ENCODE peak calls at places on chromosomes 1 and 21, in nine cellular contexts. One of them, this sample, is unnamed.

GRCh38 chr21:37915941-37916794 is at the start of gene KCNJ6:
- DNase-seq in IMR-90: peak; percentile 52
- DNase-seq in DND-41: no peak
- DNase-seq in psoas muscle: no peak
- DNase-seq in brain microvascular endothelial cell: peak; percentile 25
- DNase-seq in PC-9: no peak
- DNase-seq in ovary: no peak
- DNase-seq in aorta: peak; percentile 56
- DNase-seq in pancreas: peak; percentile 39
- DNase-seq in this sample: no peak

GRCh38 chr1:238681451-238681850 is 704.9 kb upstream of the CHRM3 start:
- DNase-seq in ovary: no peak
- DNase-seq in IMR-90: peak; percentile 5
- DNase-seq in DND-41: no peak
- DNase-seq in brain microvascular endothelial cell: peak; percentile 64
- DNase-seq in pancreas: no peak
- DNase-seq in aorta: no peak
- DNase-seq in PC-9: no peak
- DNase-seq in psoas muscle: no peak
- DNase-seq in this sample: no peak

GRCh38 chr1:187942986-187943385 is 1114.2 kb downstream of the PLA2G4A start:
- DNase-seq in brain microvascular endothelial cell: no peak
- DNase-seq in pancreas: no peak
- DNase-seq in aorta: no peak
- DNase-seq in ovary: no peak
- DNase-seq in psoas muscle: no peak
- DNase-seq in IMR-90: peak; percentile 29
- DNase-seq in DND-41: no peak
- DNase-seq in PC-9: no peak
- DNase-seq in this sample: no peak

GRCh38 chr1:53348491-53349368 is 20.9 kb upstream of the LRP8 start:
- DNase-seq in PC-9: no peak
- DNase-seq in DND-41: no peak
- DNase-seq in IMR-90: no peak
- DNase-seq in ovary: peak; percentile 10
- DNase-seq in aorta: peak; percentile 17
- DNase-seq in brain microvascular endothelial cell: no peak
- DNase-seq in pancreas: no peak
- DNase-seq in psoas muscle: no peak
- DNase-seq in this sample: no peak

GRCh38 chr1:18535391-18536210 is 54.9 kb downstream of the KLHDC7A start:
- DNase-seq in aorta: no peak
- DNase-seq in brain microvascular endothelial cell: no peak
- DNase-seq in IMR-90: no peak
- DNase-seq in PC-9: no peak
- DNase-seq in DND-41: no peak
- DNase-seq in pancreas: peak; percentile 77
- DNase-seq in psoas muscle: no peak
- DNase-seq in ovary: no peak
- DNase-seq in this sample: no peak

GRCh38 chr1:226638001-226638601 is 89.5 kb downstream of the STUM start:
- DNase-seq in brain microvascular endothelial cell: no peak
- DNase-seq in aorta: peak; percentile 42
- DNase-seq in PC-9: no peak
- DNase-seq in DND-41: no peak
- DNase-seq in psoas muscle: peak; percentile 57
- DNase-seq in IMR-90: no peak
- DNase-seq in pancreas: no peak
- DNase-seq in ovary: peak; percentile 54
- DNase-seq in this sample: no peak

GRCh38 chr1:185338719-185339622 is 21.9 kb upstream of the IVNS1ABP start:
- DNase-seq in pancreas: no peak
- DNase-seq in DND-41: peak; percentile 86
- DNase-seq in IMR-90: no peak
- DNase-seq in brain microvascular endothelial cell: no peak
- DNase-seq in psoas muscle: no peak
- DNase-seq in PC-9: no peak
- DNase-seq in aorta: peak; percentile 71
- DNase-seq in ovary: no peak
- DNase-seq in this sample: peak; percentile 30

GRCh38 chr1:169722784-169723183 is 11.1 kb downstream of the SELE start:
- DNase-seq in DND-41: peak; percentile 43
- DNase-seq in psoas muscle: no peak
- DNase-seq in PC-9: no peak
- DNase-seq in IMR-90: no peak
- DNase-seq in aorta: no peak
- DNase-seq in pancreas: no peak
- DNase-seq in ovary: no peak
- DNase-seq in brain microvascular endothelial cell: no peak
- DNase-seq in this sample: no peak

GRCh38 chr1:54952950-54953718 is 27.3 kb upstream of the TMEM61 start:
- DNase-seq in IMR-90: peak; percentile 42
- DNase-seq in psoas muscle: no peak
- DNase-seq in aorta: no peak
- DNase-seq in brain microvascular endothelial cell: peak; percentile 23
- DNase-seq in ovary: no peak
- DNase-seq in pancreas: no peak
- DNase-seq in DND-41: no peak
- DNase-seq in PC-9: peak; percentile 53
- DNase-seq in this sample: no peak

GRCh38 chr21:38556390-38556789 is 58.1 kb upstream of the ERG start:
- DNase-seq in aorta: no peak
- DNase-seq in PC-9: no peak
- DNase-seq in ovary: no peak
- DNase-seq in DND-41: no peak
- DNase-seq in psoas muscle: no peak
- DNase-seq in IMR-90: no peak
- DNase-seq in brain microvascular endothelial cell: no peak
- DNase-seq in pancreas: no peak
- DNase-seq in this sample: no peak

GRCh38 chr1:205961970-205962820 is 18.9 kb upstream of the SLC26A9 start:
- DNase-seq in pancreas: no peak
- DNase-seq in psoas muscle: peak; percentile 11
- DNase-seq in PC-9: peak; percentile 86
- DNase-seq in aorta: peak; percentile 53
- DNase-seq in ovary: no peak
- DNase-seq in brain microvascular endothelial cell: no peak
- DNase-seq in IMR-90: peak; percentile 7
- DNase-seq in DND-41: no peak
- DNase-seq in this sample: no peak

GRCh38 chr1:54225986-54226559 is 26.1 kb downstream of the MRPL37 start:
- DNase-seq in ovary: no peak
- DNase-seq in DND-41: no peak
- DNase-seq in PC-9: no peak
- DNase-seq in brain microvascular endothelial cell: no peak
- DNase-seq in IMR-90: no peak
- DNase-seq in aorta: no peak
- DNase-seq in psoas muscle: no peak
- DNase-seq in pancreas: no peak
- DNase-seq in this sample: no peak

DNA sequence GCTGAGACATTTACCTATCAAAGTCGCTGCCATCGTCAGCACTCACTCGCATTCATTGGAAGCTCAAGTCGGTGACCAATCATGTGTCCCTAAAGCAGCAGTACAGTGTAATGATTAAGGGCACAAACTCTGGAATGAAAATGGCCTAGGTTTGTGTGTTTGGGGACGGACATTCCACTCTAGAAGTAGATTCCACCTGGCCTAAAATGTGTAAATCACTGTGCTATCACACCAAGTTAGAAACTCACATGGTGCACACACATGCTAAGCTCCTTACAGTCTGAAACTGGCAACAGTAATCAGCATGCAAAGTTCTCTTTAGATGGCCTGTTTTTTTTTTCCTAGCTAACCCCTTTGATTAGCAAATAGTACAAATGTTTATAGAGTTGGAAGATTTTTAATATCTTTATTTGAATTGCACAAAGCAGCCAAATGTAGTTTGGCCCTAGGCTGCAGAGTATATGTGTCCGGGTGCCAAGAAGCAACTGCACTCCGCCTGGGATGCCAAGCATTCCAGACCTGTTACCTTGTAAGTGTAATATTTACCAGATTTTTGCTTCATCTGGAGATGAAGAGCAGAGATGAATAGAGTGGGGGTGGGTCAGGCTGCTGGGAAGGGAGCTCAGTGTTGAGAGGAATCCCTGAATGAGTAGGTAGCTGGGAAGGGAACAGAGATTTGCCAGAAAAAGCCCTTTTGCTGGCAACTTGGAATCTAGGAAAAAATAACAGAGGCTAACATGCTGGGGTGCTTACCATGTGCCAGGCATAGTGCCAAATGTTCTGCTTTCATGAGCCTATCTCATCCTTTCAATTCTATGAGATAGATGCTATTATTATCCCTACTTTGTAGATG is 35.2 kb downstream of the TGFB2 start:
- DNase-seq in pancreas: peak; percentile 57
- DNase-seq in PC-9: peak; percentile 87
- DNase-seq in IMR-90: peak; percentile 78
- DNase-seq in psoas muscle: no peak
- DNase-seq in aorta: no peak
- DNase-seq in brain microvascular endothelial cell: peak; percentile 57
- DNase-seq in ovary: no peak
- DNase-seq in DND-41: no peak
- DNase-seq in this sample: no peak
- H3K27ac ChIP-seq in pancreas: peak overlapping the region; percentile 37
- H3K27ac ChIP-seq in PC-9: peak overlapping the region; percentile 73
- H3K27ac ChIP-seq in IMR-90: peak overlapping the region; percentile 31
- H3K27ac ChIP-seq in psoas muscle: no peak overlapping the region
- H3K27ac ChIP-seq in aorta: no peak overlapping the region
- H3K27ac ChIP-seq in brain microvascular endothelial cell: peak overlapping the region; percentile 41
- H3K27ac ChIP-seq in ovary: no peak overlapping the region
- H3K27ac ChIP-seq in DND-41: no peak overlapping the region
- H3K27ac ChIP-seq in this sample: no peak overlapping the region

GRCh38 chr21:43361127-43361492 is 65.8 kb downstream of the SIK1 start:
- DNase-seq in PC-9: no peak
- DNase-seq in aorta: no peak
- DNase-seq in IMR-90: peak; percentile 63
- DNase-seq in DND-41: peak; percentile 80
- DNase-seq in pancreas: no peak
- DNase-seq in ovary: no peak
- DNase-seq in brain microvascular endothelial cell: peak; percentile 44
- DNase-seq in psoas muscle: peak; percentile 79
- DNase-seq in this sample: no peak
- H3K4me3 ChIP-seq in PC-9: no peak overlapping the region
- H3K4me3 ChIP-seq in aorta: no peak overlapping the region
- H3K4me3 ChIP-seq in IMR-90: no peak overlapping the region
- H3K4me3 ChIP-seq in DND-41: no peak overlapping the region
- H3K4me3 ChIP-seq in pancreas: no peak overlapping the region
- H3K4me3 ChIP-seq in ovary: no peak overlapping the region
- H3K4me3 ChIP-seq in brain microvascular endothelial cell: no peak overlapping the region
- H3K4me3 ChIP-seq in psoas muscle: peak overlapping the region; percentile 57
- H3K4me3 ChIP-seq in this sample: no peak overlapping the region

DNA sequence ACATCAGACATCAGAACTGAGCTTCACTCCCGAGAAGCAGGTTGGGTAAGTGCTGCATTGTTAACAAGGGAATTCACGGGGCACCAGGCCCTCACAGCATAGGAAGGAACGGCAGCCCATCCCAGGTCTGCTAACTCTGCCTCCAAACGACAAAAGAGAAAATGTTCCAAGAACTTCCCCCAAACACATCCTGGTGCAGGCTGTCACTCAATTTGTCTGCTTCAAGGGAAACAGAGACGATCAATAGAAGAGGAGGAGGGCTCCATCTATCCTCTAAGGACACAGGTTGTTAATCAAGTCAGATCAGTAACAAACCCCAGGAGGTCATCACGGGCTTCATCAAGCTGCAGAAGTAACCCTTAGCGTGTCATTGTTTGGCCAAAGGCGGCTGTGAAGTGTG is 3.5 kb upstream of the TSPEAR start:
- DNase-seq in IMR-90: no peak
- DNase-seq in PC-9: no peak
- DNase-seq in aorta: no peak
- DNase-seq in brain microvascular endothelial cell: no peak
- DNase-seq in ovary: no peak
- DNase-seq in psoas muscle: peak; percentile 27
- DNase-seq in DND-41: no peak
- DNase-seq in pancreas: no peak
- DNase-seq in this sample: no peak
- H3K27me3 ChIP-seq in IMR-90: peaks cover 61% of the 10 kb centered on the region
- H3K27me3 ChIP-seq in PC-9: peaks cover 64% of the 10 kb centered on the region
- H3K27me3 ChIP-seq in aorta: no peaks in the 10 kb centered on the region
- H3K27me3 ChIP-seq in brain microvascular endothelial cell: peaks cover 62% of the 10 kb centered on the region
- H3K27me3 ChIP-seq in ovary: no peaks in the 10 kb centered on the region
- H3K27me3 ChIP-seq in psoas muscle: no peaks in the 10 kb centered on the region
- H3K27me3 ChIP-seq in DND-41: peaks cover 30% of the 10 kb centered on the region
- H3K27me3 ChIP-seq in pancreas: no peaks in the 10 kb centered on the region
- H3K27me3 ChIP-seq in this sample: peaks cover 23% of the 10 kb centered on the region

GRCh38 chr1:94049791-94050190 is 71.2 kb downstream of the ABCA4 start:
- DNase-seq in psoas muscle: no peak
- DNase-seq in ovary: no peak
- DNase-seq in DND-41: no peak
- DNase-seq in aorta: no peak
- DNase-seq in PC-9: no peak
- DNase-seq in IMR-90: no peak
- DNase-seq in pancreas: no peak
- DNase-seq in brain microvascular endothelial cell: no peak
- DNase-seq in this sample: no peak

GRCh38 chr1:94045465-94046056 is 75.4 kb downstream of the ABCA4 start:
- DNase-seq in DND-41: peak; percentile 40
- DNase-seq in pancreas: peak; percentile 72
- DNase-seq in IMR-90: peak; percentile 92
- DNase-seq in brain microvascular endothelial cell: peak; percentile 99
- DNase-seq in PC-9: peak; percentile 92
- DNase-seq in ovary: peak; percentile 80
- DNase-seq in psoas muscle: peak; percentile 91
- DNase-seq in aorta: peak; percentile 86
- DNase-seq in this sample: peak; percentile 25

GRCh38 chr1:94050263-94050662 is 70.7 kb downstream of the ABCA4 start:
- DNase-seq in brain microvascular endothelial cell: no peak
- DNase-seq in IMR-90: peak; percentile 63
- DNase-seq in psoas muscle: no peak
- DNase-seq in pancreas: no peak
- DNase-seq in aorta: no peak
- DNase-seq in DND-41: no peak
- DNase-seq in ovary: no peak
- DNase-seq in PC-9: no peak
- DNase-seq in this sample: no peak

GRCh38 chr1:94048413-94049164 is 72.4 kb downstream of the ABCA4 start:
- DNase-seq in brain microvascular endothelial cell: peak; percentile 77
- DNase-seq in pancreas: no peak
- DNase-seq in psoas muscle: no peak
- DNase-seq in aorta: no peak
- DNase-seq in IMR-90: no peak
- DNase-seq in ovary: no peak
- DNase-seq in DND-41: no peak
- DNase-seq in PC-9: no peak
- DNase-seq in this sample: no peak

GRCh38 chr1:94047914-94048313 is 73.0 kb downstream of the ABCA4 start:
- DNase-seq in IMR-90: no peak
- DNase-seq in PC-9: no peak
- DNase-seq in aorta: no peak
- DNase-seq in ovary: no peak
- DNase-seq in psoas muscle: no peak
- DNase-seq in brain microvascular endothelial cell: no peak
- DNase-seq in pancreas: no peak
- DNase-seq in DND-41: no peak
- DNase-seq in this sample: no peak
- H3K27ac ChIP-seq in IMR-90: no peak overlapping the region
- H3K27ac ChIP-seq in PC-9: no peak overlapping the region
- H3K27ac ChIP-seq in aorta: peak overlapping the region; percentile 80
- H3K27ac ChIP-seq in ovary: no peak overlapping the region
- H3K27ac ChIP-seq in psoas muscle: peak overlapping the region; percentile 80
- H3K27ac ChIP-seq in brain microvascular endothelial cell: peak overlapping the region; percentile 72
- H3K27ac ChIP-seq in pancreas: peak overlapping the region; percentile 22
- H3K27ac ChIP-seq in DND-41: no peak overlapping the region
- H3K27ac ChIP-seq in this sample: no peak overlapping the region